ENCODE peak calls at places on chromosomes 5 and 9, in four cellular contexts. C is PC-3; F is ovary; P is CD8-positive, alpha-beta T cell. B is an unnamed sample.

GRCh38 chr9:90612957-90613356 is 29.7 kb downstream of the DIRAS2 start:
- DNase-seq in P (no peak), F (no peak), C (no peak), B (no peak)

GRCh38 chr9:134595014-134595413 is 46.6 kb upstream of the COL5A1 start:
- DNase-seq in P (no peak), F (no peak), C (no peak), B (no peak)

GRCh38 chr9:93635186-93636107 is 59.1 kb downstream of the PHF2 start:
- DNase-seq in P (no peak), C (no peak), F (no peak), B (no peak)

GRCh38 chr9:95508242-95508967 is 8.4 kb downstream of the PTCH1 start:
- DNase-seq in C (no peak), F (peak), P (no peak), B (no peak)

GRCh38 chr9:69497816-69498215 is 172.8 kb downstream of the ENTREP1 start:
- DNase-seq in F (no peak), C (no peak), P (no peak), B (no peak)

GRCh38 chr9:3028535-3028934 is 184.6 kb upstream of the PUM3 start:
- DNase-seq in P (no peak), F (no peak), C (peak), B (no peak)

GRCh38 chr9:130632841-130633240 is 31.6 kb upstream of the PRDM12 start:
- DNase-seq in F (no peak), C (no peak), P (no peak), B (no peak)

GRCh38 chr5:34738381-34738780 is 82.3 kb downstream of the RAI14 start:
- DNase-seq in C (no peak), F (no peak), P (no peak), B (no peak)

GRCh38 chr5:145978171-145978570 is 41.8 kb downstream of the SH3RF2 start:
- DNase-seq in F (no peak), P (no peak), C (no peak), B (peak)
- H3K27ac ChIP-seq in F (no peak), P (no peak), C (no peak), B (peak)

DNA sequence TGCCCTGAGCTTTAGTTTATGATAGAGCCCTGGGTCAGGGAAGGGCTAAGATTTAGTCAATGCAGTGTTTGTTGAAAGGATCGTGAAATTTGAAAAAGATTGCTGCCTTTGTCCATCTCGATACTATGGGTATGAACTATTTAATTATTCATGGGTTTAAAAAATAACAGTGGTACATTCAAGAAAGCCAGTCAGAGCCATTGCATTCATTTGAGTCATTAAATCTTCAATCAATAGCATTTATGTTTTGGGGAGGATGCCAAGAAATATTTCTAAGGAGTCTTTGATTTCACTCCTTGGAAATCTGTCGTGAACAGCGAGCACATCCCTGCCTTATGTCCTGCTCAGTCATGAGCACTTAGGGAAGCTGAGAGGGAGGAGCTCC is 54.4 kb upstream of the LRRTM2 start:
- DNase-seq in P (no peak), C (no peak), F (no peak), B (no peak)
- H3K4me3 ChIP-seq in P (no peak), C (no peak), F (no peak), B (no peak)

GRCh38 chr9:77927265-77927664 is 104.3 kb downstream of the GNAQ start:
- DNase-seq in P (no peak), C (peak), F (no peak), B (no peak)
- H3K27ac ChIP-seq in P (no peak), C (no peak), F (no peak), B (no peak)

GRCh38 chr5:10073705-10074104 is 176.0 kb downstream of the ATPSCKMT start:
- DNase-seq in F (no peak), P (no peak), C (no peak), B (no peak)

GRCh38 chr5:10081584-10081983 is 168.1 kb downstream of the ATPSCKMT start:
- DNase-seq in C (no peak), P (no peak), F (no peak), B (no peak)

GRCh38 chr5:10077721-10078551 is 171.8 kb downstream of the ATPSCKMT start:
- DNase-seq in F (no peak), C (no peak), P (no peak), B (no peak)
- H3K4me3 ChIP-seq in F (no peak), C (no peak), P (no peak), B (no peak)

GRCh38 chr5:61679562-61679961 is 347.5 kb downstream of the ZSWIM6 start:
- DNase-seq in F (no peak), C (no peak), P (no peak), B (no peak)
- H3K27ac ChIP-seq in F (no peak), C (no peak), P (no peak), B (no peak)

DNA sequence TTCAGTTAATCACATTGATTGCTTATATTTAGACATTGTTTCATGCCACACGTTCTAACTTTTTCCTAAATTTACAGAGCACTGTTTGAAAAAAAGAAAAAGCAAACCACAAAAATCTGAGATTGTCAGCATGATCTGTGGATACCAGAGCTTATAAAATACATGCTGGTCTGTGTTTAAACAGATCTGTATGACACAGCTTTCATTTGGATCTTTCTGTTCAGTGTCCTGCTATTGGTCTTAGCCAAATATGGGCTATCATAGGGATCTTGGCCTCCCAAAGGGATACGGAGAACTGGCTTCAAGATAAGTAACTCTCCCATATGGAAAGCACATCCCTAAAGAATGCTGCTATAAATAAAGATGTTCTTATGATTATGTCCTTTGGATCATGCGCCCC is 20.2 kb downstream of the ALDH1A1 start:
- DNase-seq in F (no peak), C (no peak), P (no peak), B (no peak)
- H3K4me3 ChIP-seq in F (no peak), C (no peak), P (no peak), B (no peak)

GRCh38 chr5:73436535-73437125 is 11.9 kb downstream of the FOXD1 start:
- DNase-seq in F (no peak), P (no peak), C (no peak), B (no peak)
- H3K27ac ChIP-seq in F (no peak), P (no peak), C (peak), B (no peak)

GRCh38 chr5:77077821-77078176 is 9.3 kb downstream of the ZBED3 start:
- DNase-seq in C (no peak), F (no peak), P (no peak), B (no peak)
- H3K4me3 ChIP-seq in C (no peak), F (peak), P (peak), B (peak)

DNA sequence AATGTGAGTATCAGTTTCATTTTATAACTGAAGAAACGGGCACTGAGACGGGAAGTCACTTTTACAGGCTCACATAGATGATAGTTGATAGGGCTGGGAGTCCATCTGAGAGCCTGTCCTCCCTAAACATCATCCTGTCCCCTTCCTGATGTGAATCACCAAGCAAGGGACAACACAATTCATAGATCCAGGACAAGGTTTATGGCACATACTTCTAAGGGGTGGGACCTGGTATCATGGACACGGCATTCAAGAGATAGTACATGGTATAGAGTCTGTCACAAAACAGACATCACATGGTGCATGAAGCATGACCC is 20.6 kb downstream of the GSN start:
- DNase-seq in C (no peak), P (no peak), F (no peak), B (no peak)
- H3K27ac ChIP-seq in C (peak), P (no peak), F (peak), B (peak)

DNA sequence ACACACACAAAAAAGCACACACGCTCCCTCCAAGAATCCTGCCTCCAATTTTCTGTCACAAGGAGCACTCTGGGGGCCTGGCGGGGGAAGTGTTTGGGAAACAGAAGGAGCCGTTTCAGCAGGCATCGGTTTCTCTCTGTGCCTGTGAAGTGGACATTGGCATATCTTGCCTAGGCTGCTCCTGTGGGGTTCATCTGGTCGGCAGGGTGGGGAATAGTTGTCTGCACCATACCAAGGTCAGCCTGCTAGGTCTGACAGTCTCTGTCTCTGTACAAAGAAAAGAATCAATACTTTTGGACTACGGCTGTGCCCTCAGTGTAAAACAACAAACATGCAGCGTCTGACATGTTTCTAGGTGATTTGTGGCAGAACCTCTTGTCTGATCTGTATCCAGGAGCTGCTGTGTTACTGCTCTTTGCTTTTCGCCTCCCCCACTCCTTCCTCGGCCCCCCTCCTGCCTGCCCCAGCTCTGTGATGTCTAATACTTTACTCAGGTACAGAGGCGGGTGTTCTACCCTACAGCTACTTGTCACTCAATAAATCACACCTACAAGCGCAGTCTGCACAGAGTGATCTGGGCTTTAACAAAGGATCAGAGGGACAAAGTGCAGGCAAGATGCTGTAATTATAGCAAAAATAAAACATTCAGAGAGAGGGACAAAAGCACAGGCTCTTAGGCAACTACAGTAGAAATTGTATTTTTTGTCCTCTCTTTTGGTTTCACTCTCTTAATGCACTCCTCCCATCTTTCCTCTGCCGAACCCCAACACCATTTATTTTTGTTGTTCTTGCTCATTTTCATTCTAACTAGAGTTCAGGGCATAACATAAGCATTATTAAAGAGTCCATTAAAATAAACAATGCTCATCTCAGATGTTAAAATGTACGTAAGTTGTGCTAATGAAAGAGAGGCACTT is 216.7 kb downstream of the BNC2 start:
- DNase-seq in C (no peak), F (peak), P (no peak), B (peak)
- H3K4me3 ChIP-seq in C (no peak), F (peak), P (no peak), B (peak)